ENCODE peak calls at places on chromosomes 2 and 18, in four cellular contexts. D is neuronal stem cell, F is HCT116, N is osteoblast. Q is an unnamed sample.

GRCh38 chr2:73931531-73932500 is 5.1 kb downstream of the DGUOK start:
- DNase-seq in D (no peak), F (no peak), N (no peak), Q (no peak)

GRCh38 chr2:37376421-37377186 is 32.2 kb downstream of the QPCT start:
- DNase-seq in D (no peak), F (peak; percentile 60), N (no peak), Q (no peak)

GRCh38 chr18:23069481-23069880 is 65.8 kb upstream of the CABLES1 start:
- DNase-seq in D (no peak), F (no peak), N (no peak), Q (no peak)

GRCh38 chr2:61623747-61624146 is 85.6 kb upstream of the XPO1 start:
- DNase-seq in D (no peak), F (no peak), N (no peak), Q (no peak)

GRCh38 chr2:105383456-105383855 is 15.4 kb downstream of the FHL2 start:
- DNase-seq in D (no peak), F (no peak), N (no peak), Q (no peak)

GRCh38 chr2:96251721-96252292 is 14.0 kb downstream of the TMEM127 start:
- DNase-seq in D (peak; percentile 74), F (peak; percentile 61), N (peak; percentile 98), Q (no peak)

GRCh38 chr2:113922335-113922734 is 32.4 kb downstream of the ACTR3 start:
- DNase-seq in D (no peak), F (no peak), N (no peak), Q (no peak)

GRCh38 chr2:55839182-55839819 is 84.3 kb downstream of the EFEMP1 start:
- DNase-seq in D (no peak), F (no peak), N (peak; percentile 58), Q (peak; percentile 68)

GRCh38 chr2:156437272-156437671 is 1.1 kb downstream of the GPD2 start:
- DNase-seq in D (no peak), F (no peak), N (no peak), Q (no peak)

GRCh38 chr2:9333591-9334171 is 89.6 kb downstream of the ITGB1BP1 start:
- DNase-seq in D (peak; percentile 17), F (peak; percentile 53), N (no peak), Q (no peak)

GRCh38 chr2:101516833-101517690 is 42.1 kb upstream of the RFX8 start:
- DNase-seq in D (no peak), F (peak; percentile 41), N (peak; percentile 92), Q (peak; percentile 90)

DNA sequence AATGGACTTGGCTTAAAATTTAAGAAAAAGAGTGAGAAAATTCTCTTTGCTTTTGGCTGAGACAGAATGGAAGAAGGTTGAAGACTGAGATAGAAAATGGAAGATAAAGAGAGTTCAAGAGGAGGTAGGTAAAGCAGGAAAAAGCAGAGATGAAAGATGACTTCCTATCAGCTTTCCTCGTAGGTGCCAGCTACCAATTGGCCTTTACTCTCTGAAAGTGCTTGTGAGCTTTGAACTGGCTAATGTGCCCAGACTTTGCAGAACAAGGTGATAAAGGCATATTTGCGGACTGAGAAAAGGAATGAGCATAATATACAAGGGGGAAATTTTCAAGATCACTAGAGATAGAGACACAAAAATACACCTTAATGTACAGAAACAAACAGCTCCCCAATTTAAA is 54.7 kb upstream of the UBE2E3 start:
- DNase-seq in D (no peak), F (no peak), N (no peak), Q (no peak)
- H2AFZ ChIP-seq in D (no peak overlapping the region), F (no peak overlapping the region), N (no peak overlapping the region), Q (no peak overlapping the region)

GRCh38 chr2:176177580-176178270 is 10.7 kb upstream of the HOXD1 start:
- DNase-seq in D (no peak), F (no peak), N (peak; percentile 91), Q (no peak)
- H3K27me3 ChIP-seq in D (peaks cover 87% of the 10 kb centered on the region), F (no peaks in the 10 kb centered on the region), N (peaks cover 77% of the 10 kb centered on the region), Q (peaks cover 74% of the 10 kb centered on the region)

GRCh38 chr18:29883114-29883513 is 1159.4 kb downstream of the DSC3 start:
- DNase-seq in D (no peak), F (no peak), N (peak; percentile 1), Q (no peak)

GRCh38 chr18:29882620-29883019 is 1159.9 kb downstream of the DSC3 start:
- DNase-seq in D (no peak), F (no peak), N (no peak), Q (no peak)

GRCh38 chr18:29874519-29875098 is 1167.9 kb downstream of the DSC3 start:
- DNase-seq in D (peak; percentile 20), F (peak; percentile 10), N (no peak), Q (peak; percentile 5)

DNA sequence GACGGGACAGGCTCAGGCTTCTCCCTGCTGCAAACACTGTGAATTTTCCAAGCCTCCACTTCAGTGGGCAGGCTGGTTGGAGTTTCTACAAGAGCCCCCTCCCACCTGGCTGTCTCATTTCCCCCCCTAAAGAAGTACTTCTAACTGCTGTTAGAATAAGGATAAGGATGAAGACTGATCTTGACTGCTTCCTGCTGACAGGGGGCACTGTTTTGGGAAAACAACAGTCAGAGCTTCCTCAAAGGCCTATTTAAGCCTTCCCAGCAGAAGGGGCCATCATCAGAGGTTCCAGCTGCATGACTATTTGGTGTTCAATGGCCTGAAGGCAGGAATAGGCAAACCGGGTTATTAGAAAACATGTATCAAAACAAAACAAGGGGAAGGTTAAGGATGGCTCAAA is 1162.8 kb downstream of the DSC3 start:
- DNase-seq in D (no peak), F (no peak), N (no peak), Q (no peak)
- H2AFZ ChIP-seq in D (peak overlapping the region; percentile 50), F (no peak overlapping the region), N (peak overlapping the region; percentile 15), Q (no peak overlapping the region)

GRCh38 chr2:189569295-189569925 is 11.2 kb downstream of the SLC40A1 start:
- DNase-seq in D (no peak), F (no peak), N (no peak), Q (no peak)
- H3K27me3 ChIP-seq in D (no peaks in the 10 kb centered on the region), F (no peaks in the 10 kb centered on the region), N (no peaks in the 10 kb centered on the region), Q (peaks cover 3% of the 10 kb centered on the region)